ENCODE peak calls at places on chromosomes 2 and 18, in seven cellular contexts. One of them, this sample, is unnamed.
A peak's percentile ranks its signal among the peaks of the same experiment; 100 is the strongest.

GRCh38 chr18:12052866-12053265 is 40.8 kb upstream of the ANKRD62 start:
- DNase-seq in A172: no peak
- DNase-seq in activated naive CD4-positive, alpha-beta T cell: no peak
- DNase-seq in prostate gland: no peak
- DNase-seq in brain microvascular endothelial cell: no peak
- DNase-seq in NCI-H345: no peak
- DNase-seq in dermis microvascular lymphatic vessel endothelial cell: no peak
- DNase-seq in this sample: no peak

GRCh38 chr2:75608684-75609333 is 37.8 kb upstream of the MRPL19 start:
- DNase-seq in prostate gland: peak; percentile 47
- DNase-seq in brain microvascular endothelial cell: peak; percentile 53
- DNase-seq in activated naive CD4-positive, alpha-beta T cell: peak; percentile 42
- DNase-seq in NCI-H345: peak; percentile 77
- DNase-seq in A172: peak; percentile 48
- DNase-seq in dermis microvascular lymphatic vessel endothelial cell: peak; percentile 23
- DNase-seq in this sample: peak; percentile 75

GRCh38 chr2:234291765-234292204 is 205.1 kb downstream of the ARL4C start:
- DNase-seq in activated naive CD4-positive, alpha-beta T cell: no peak
- DNase-seq in NCI-H345: peak; percentile 73
- DNase-seq in prostate gland: no peak
- DNase-seq in brain microvascular endothelial cell: peak; percentile 74
- DNase-seq in dermis microvascular lymphatic vessel endothelial cell: peak; percentile 32
- DNase-seq in A172: peak; percentile 97
- DNase-seq in this sample: peak; percentile 69

GRCh38 chr2:41853427-41854191 is 194.2 kb upstream of the PKDCC start:
- DNase-seq in brain microvascular endothelial cell: peak; percentile 23
- DNase-seq in activated naive CD4-positive, alpha-beta T cell: no peak
- DNase-seq in NCI-H345: peak; percentile 40
- DNase-seq in A172: peak; percentile 50
- DNase-seq in dermis microvascular lymphatic vessel endothelial cell: peak; percentile 12
- DNase-seq in prostate gland: peak; percentile 33
- DNase-seq in this sample: peak; percentile 80

GRCh38 chr18:68275616-68276015 is 439.3 kb downstream of the TMX3 start:
- DNase-seq in brain microvascular endothelial cell: peak; percentile 88
- DNase-seq in A172: peak; percentile 44
- DNase-seq in prostate gland: no peak
- DNase-seq in dermis microvascular lymphatic vessel endothelial cell: no peak
- DNase-seq in NCI-H345: no peak
- DNase-seq in activated naive CD4-positive, alpha-beta T cell: no peak
- DNase-seq in this sample: peak; percentile 57

GRCh38 chr2:132448771-132449170 is 32.2 kb downstream of the GPR39 start:
- DNase-seq in brain microvascular endothelial cell: peak; percentile 49
- DNase-seq in A172: peak; percentile 28
- DNase-seq in activated naive CD4-positive, alpha-beta T cell: no peak
- DNase-seq in prostate gland: no peak
- DNase-seq in NCI-H345: peak; percentile 35
- DNase-seq in dermis microvascular lymphatic vessel endothelial cell: no peak
- DNase-seq in this sample: peak; percentile 63

GRCh38 chr18:45085916-45086624 is 405.4 kb downstream of the SETBP1 start:
- DNase-seq in A172: no peak
- DNase-seq in activated naive CD4-positive, alpha-beta T cell: no peak
- DNase-seq in prostate gland: no peak
- DNase-seq in NCI-H345: no peak
- DNase-seq in dermis microvascular lymphatic vessel endothelial cell: no peak
- DNase-seq in brain microvascular endothelial cell: no peak
- DNase-seq in this sample: no peak

GRCh38 chr2:235413084-235413483 is 80.8 kb upstream of the AGAP1 start:
- DNase-seq in NCI-H345: no peak
- DNase-seq in prostate gland: no peak
- DNase-seq in dermis microvascular lymphatic vessel endothelial cell: no peak
- DNase-seq in activated naive CD4-positive, alpha-beta T cell: no peak
- DNase-seq in brain microvascular endothelial cell: no peak
- DNase-seq in A172: no peak
- DNase-seq in this sample: no peak

GRCh38 chr2:23901966-23902942 is 24.7 kb downstream of the ATAD2B start:
- DNase-seq in prostate gland: no peak
- DNase-seq in activated naive CD4-positive, alpha-beta T cell: no peak
- DNase-seq in brain microvascular endothelial cell: no peak
- DNase-seq in NCI-H345: no peak
- DNase-seq in dermis microvascular lymphatic vessel endothelial cell: no peak
- DNase-seq in A172: no peak
- DNase-seq in this sample: peak; percentile 85

GRCh38 chr2:1651131-1652066 is 92.9 kb downstream of the PXDN start:
- DNase-seq in activated naive CD4-positive, alpha-beta T cell: no peak
- DNase-seq in NCI-H345: no peak
- DNase-seq in brain microvascular endothelial cell: no peak
- DNase-seq in A172: no peak
- DNase-seq in dermis microvascular lymphatic vessel endothelial cell: no peak
- DNase-seq in prostate gland: no peak
- DNase-seq in this sample: no peak

GRCh38 chr2:191950132-191950885 is 103.4 kb upstream of the CAVIN2 start:
- DNase-seq in dermis microvascular lymphatic vessel endothelial cell: no peak
- DNase-seq in A172: peak; percentile 34
- DNase-seq in NCI-H345: no peak
- DNase-seq in brain microvascular endothelial cell: peak; percentile 15
- DNase-seq in activated naive CD4-positive, alpha-beta T cell: no peak
- DNase-seq in prostate gland: no peak
- DNase-seq in this sample: peak; percentile 77

GRCh38 chr18:22737054-22737453 is 196.1 kb upstream of the RBBP8 start:
- DNase-seq in dermis microvascular lymphatic vessel endothelial cell: no peak
- DNase-seq in A172: no peak
- DNase-seq in prostate gland: no peak
- DNase-seq in NCI-H345: no peak
- DNase-seq in activated naive CD4-positive, alpha-beta T cell: no peak
- DNase-seq in brain microvascular endothelial cell: no peak
- DNase-seq in this sample: no peak

GRCh38 chr18:53850918-53851317 is 373.6 kb downstream of the MBD2 start:
- DNase-seq in NCI-H345: no peak
- DNase-seq in A172: no peak
- DNase-seq in brain microvascular endothelial cell: no peak
- DNase-seq in activated naive CD4-positive, alpha-beta T cell: no peak
- DNase-seq in dermis microvascular lymphatic vessel endothelial cell: no peak
- DNase-seq in prostate gland: no peak
- DNase-seq in this sample: no peak

GRCh38 chr18:11996907-11997306 is 15.6 kb downstream of the IMPA2 start:
- DNase-seq in dermis microvascular lymphatic vessel endothelial cell: no peak
- DNase-seq in NCI-H345: no peak
- DNase-seq in brain microvascular endothelial cell: no peak
- DNase-seq in prostate gland: no peak
- DNase-seq in A172: no peak
- DNase-seq in activated naive CD4-positive, alpha-beta T cell: no peak
- DNase-seq in this sample: no peak

GRCh38 chr18:43876286-43877082 is 599.2 kb upstream of the SYT4 start:
- DNase-seq in A172: no peak
- DNase-seq in brain microvascular endothelial cell: no peak
- DNase-seq in prostate gland: no peak
- DNase-seq in activated naive CD4-positive, alpha-beta T cell: no peak
- DNase-seq in NCI-H345: no peak
- DNase-seq in dermis microvascular lymphatic vessel endothelial cell: no peak
- DNase-seq in this sample: peak; percentile 20

GRCh38 chr2:101396352-101396717 is 9.0 kb upstream of the CREG2 start:
- DNase-seq in NCI-H345: no peak
- DNase-seq in A172: peak; percentile 87
- DNase-seq in brain microvascular endothelial cell: peak; percentile 91
- DNase-seq in dermis microvascular lymphatic vessel endothelial cell: no peak
- DNase-seq in activated naive CD4-positive, alpha-beta T cell: no peak
- DNase-seq in prostate gland: no peak
- DNase-seq in this sample: peak; percentile 96

GRCh38 chr2:67255933-67256615 is 141.1 kb upstream of the ETAA1 start:
- DNase-seq in A172: peak; percentile 11
- DNase-seq in activated naive CD4-positive, alpha-beta T cell: no peak
- DNase-seq in prostate gland: no peak
- DNase-seq in brain microvascular endothelial cell: peak; percentile 49
- DNase-seq in dermis microvascular lymphatic vessel endothelial cell: no peak
- DNase-seq in NCI-H345: no peak
- DNase-seq in this sample: peak; percentile 44

GRCh38 chr18:36406805-36407204 is 109.3 kb downstream of the FHOD3 start:
- DNase-seq in prostate gland: no peak
- DNase-seq in dermis microvascular lymphatic vessel endothelial cell: no peak
- DNase-seq in A172: no peak
- DNase-seq in activated naive CD4-positive, alpha-beta T cell: no peak
- DNase-seq in brain microvascular endothelial cell: no peak
- DNase-seq in NCI-H345: peak; percentile 71
- DNase-seq in this sample: no peak

GRCh38 chr2:85765081-85765731 is 11.4 kb downstream of the ATOH8 start:
- DNase-seq in brain microvascular endothelial cell: no peak
- DNase-seq in dermis microvascular lymphatic vessel endothelial cell: peak; percentile 33
- DNase-seq in NCI-H345: peak; percentile 28
- DNase-seq in prostate gland: no peak
- DNase-seq in A172: peak; percentile 61
- DNase-seq in activated naive CD4-positive, alpha-beta T cell: no peak
- DNase-seq in this sample: peak; percentile 5

GRCh38 chr18:78576967-78577366 is 402.7 kb upstream of the SALL3 start:
- DNase-seq in NCI-H345: no peak
- DNase-seq in dermis microvascular lymphatic vessel endothelial cell: no peak
- DNase-seq in activated naive CD4-positive, alpha-beta T cell: no peak
- DNase-seq in brain microvascular endothelial cell: no peak
- DNase-seq in prostate gland: no peak
- DNase-seq in A172: no peak
- DNase-seq in this sample: no peak

GRCh38 chr2:36967236-36967876 is 1.0 kb upstream of the STRN start:
- DNase-seq in NCI-H345: peak; percentile 20
- DNase-seq in brain microvascular endothelial cell: no peak
- DNase-seq in dermis microvascular lymphatic vessel endothelial cell: no peak
- DNase-seq in A172: no peak
- DNase-seq in prostate gland: peak; percentile 89
- DNase-seq in activated naive CD4-positive, alpha-beta T cell: no peak
- DNase-seq in this sample: no peak

GRCh38 chr2:142875642-142876041 is 1.8 kb upstream of the KYNU start:
- DNase-seq in dermis microvascular lymphatic vessel endothelial cell: no peak
- DNase-seq in activated naive CD4-positive, alpha-beta T cell: no peak
- DNase-seq in prostate gland: no peak
- DNase-seq in NCI-H345: no peak
- DNase-seq in brain microvascular endothelial cell: no peak
- DNase-seq in A172: peak; percentile 36
- DNase-seq in this sample: peak; percentile 10

GRCh38 chr2:216006164-216006663 is 7.1 kb downstream of the MREG start:
- DNase-seq in prostate gland: peak; percentile 49
- DNase-seq in activated naive CD4-positive, alpha-beta T cell: no peak
- DNase-seq in A172: peak; percentile 74
- DNase-seq in NCI-H345: no peak
- DNase-seq in dermis microvascular lymphatic vessel endothelial cell: no peak
- DNase-seq in brain microvascular endothelial cell: peak; percentile 6
- DNase-seq in this sample: peak; percentile 76